ENCODE peak calls at places on chromosomes 3 and 15, in eight cellular contexts. M, Q, E, F, K, P, Z and I are unnamed samples.

GRCh38 chr3:187946031-187946691 is 200.9 kb upstream of the BCL6 start:
- DNase-seq in E (peak), Z (no peak), P (no peak), K (no peak), M (peak), F (no peak), Q (peak), I (no peak)

GRCh38 chr15:90883971-90884718 is at the start of gene FES:
- DNase-seq in K (peak), E (no peak), P (peak), Q (no peak), F (peak), M (no peak), Z (peak), I (peak)

GRCh38 chr3:141094851-141095545 is 43.9 kb downstream of the SPSB4 start:
- DNase-seq in Z (peak), K (peak), E (no peak), Q (peak), M (no peak), P (no peak), F (peak), I (peak)

GRCh38 chr3:99322551-99322950 is 315.8 kb upstream of the COL8A1 start:
- DNase-seq in K (no peak), F (no peak), P (no peak), M (no peak), E (no peak), Z (no peak), Q (no peak), I (no peak)

GRCh38 chr3:172305974-172306373 is 142.3 kb downstream of the GHSR start:
- DNase-seq in E (no peak), K (no peak), M (no peak), Q (no peak), P (no peak), Z (no peak), F (no peak), I (no peak)

GRCh38 chr15:34161329-34161953 is 48.5 kb downstream of the KATNBL1 start:
- DNase-seq in K (no peak), E (peak), M (no peak), P (peak), F (no peak), Z (no peak), Q (peak), I (no peak)

GRCh38 chr3:124887177-124887995 is at the start of gene ITGB5:
- DNase-seq in K (peak), Q (peak), F (peak), M (peak), Z (peak), P (no peak), E (peak), I (peak)

GRCh38 chr3:102883515-102883914 is 448.7 kb downstream of the ZPLD1 start:
- DNase-seq in F (no peak), M (no peak), Q (no peak), Z (no peak), E (no peak), K (no peak), P (no peak), I (no peak)

GRCh38 chr3:127546970-127547733 is 43.4 kb downstream of the TPRA1 start:
- DNase-seq in E (no peak), Q (no peak), K (peak), P (no peak), F (peak), Z (peak), M (no peak), I (peak)

GRCh38 chr15:73650387-73651126 is 17.4 kb upstream of the NPTN start:
- DNase-seq in P (peak), K (no peak), M (no peak), Q (peak), Z (no peak), F (no peak), E (peak), I (no peak)

GRCh38 chr15:59157840-59158700 is 48.6 kb upstream of the LDHAL6B start:
- DNase-seq in M (no peak), Z (no peak), F (no peak), E (no peak), K (no peak), P (no peak), Q (no peak), I (no peak)

GRCh38 chr15:85582719-85583089 is 202.3 kb downstream of the AKAP13 start:
- DNase-seq in E (no peak), M (no peak), P (no peak), Q (peak), F (no peak), K (peak), Z (peak), I (no peak)

GRCh38 chr3:98513136-98513535 is 9.6 kb downstream of the CLDND1 start:
- DNase-seq in E (peak), P (peak), Z (no peak), Q (peak), F (no peak), K (peak), M (no peak), I (no peak)

DNA sequence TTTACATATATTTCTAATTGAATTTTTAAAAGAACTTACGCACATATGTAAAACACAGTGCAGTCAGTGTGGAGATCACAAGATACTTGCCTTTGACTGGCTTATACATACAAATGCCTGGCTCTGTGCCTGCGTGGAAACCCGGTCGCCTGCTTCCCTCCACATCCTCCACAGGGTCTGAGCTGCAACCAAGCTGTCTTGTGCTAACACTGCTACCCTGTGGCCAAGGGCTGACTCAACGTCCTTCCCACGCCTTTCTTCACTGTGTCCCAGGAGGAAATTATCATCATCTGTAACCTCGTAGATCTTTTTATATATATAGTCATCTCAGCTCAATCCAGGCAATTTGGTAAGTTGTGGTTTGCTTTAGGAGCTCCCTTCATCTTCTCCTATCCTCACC is 116.9 kb downstream of the WNT7A start:
- DNase-seq in K (no peak), Q (no peak), P (no peak), E (no peak), M (no peak), F (no peak), Z (no peak), I (no peak)
- TF ChIP-seq CTCF in K (no peak), Q (no peak), P (no peak), E (no peak), M (no peak), F (peak), Z (no peak), I (no peak)

GRCh38 chr3:28745904-28746617 is 397.4 kb upstream of the AZI2 start:
- DNase-seq in P (no peak), Q (peak), F (no peak), M (no peak), Z (peak), E (no peak), K (no peak), I (no peak)
- TF ChIP-seq CTCF in P (no peak), Q (no peak), F (no peak), M (no peak), Z (no peak), E (no peak), K (no peak), I (no peak)

GRCh38 chr3:159763466-159764210 is 225.0 kb upstream of the IL12A start:
- DNase-seq in K (peak), Q (peak), F (peak), P (no peak), E (peak), M (no peak), Z (peak), I (peak)
- TF ChIP-seq CTCF in K (peak), Q (no peak), F (peak), P (no peak), E (no peak), M (peak), Z (peak), I (peak)

GRCh38 chr3:107847791-107848190 is 243.0 kb downstream of the CD47 start:
- DNase-seq in F (no peak), E (no peak), P (no peak), K (no peak), Q (no peak), Z (no peak), M (no peak), I (no peak)

GRCh38 chr3:107845355-107846281 is 245.2 kb downstream of the CD47 start:
- DNase-seq in K (no peak), M (no peak), Q (peak), Z (no peak), P (no peak), F (no peak), E (peak), I (no peak)

GRCh38 chr3:107848516-107848915 is 242.3 kb downstream of the CD47 start:
- DNase-seq in K (no peak), E (no peak), P (no peak), Q (no peak), M (no peak), F (no peak), Z (no peak), I (no peak)

GRCh38 chr3:107842940-107843339 is 247.9 kb downstream of the CD47 start:
- DNase-seq in M (no peak), K (no peak), F (no peak), E (no peak), P (no peak), Z (no peak), Q (no peak), I (no peak)

GRCh38 chr3:107846282-107846852 is 244.5 kb downstream of the CD47 start:
- DNase-seq in Q (peak), P (peak), F (peak), K (peak), E (peak), M (peak), Z (peak), I (no peak)
- TF ChIP-seq CTCF in Q (peak), P (peak), F (peak), K (peak), E (peak), M (peak), Z (peak), I (peak)

GRCh38 chr15:68795298-68795848 is 25.3 kb downstream of the ANP32A start:
- DNase-seq in M (no peak), E (peak), Z (peak), F (peak), Q (peak), K (peak), P (peak), I (no peak)
- TF ChIP-seq CTCF in M (no peak), E (no peak), Z (no peak), F (no peak), Q (no peak), K (no peak), P (no peak), I (no peak)

DNA sequence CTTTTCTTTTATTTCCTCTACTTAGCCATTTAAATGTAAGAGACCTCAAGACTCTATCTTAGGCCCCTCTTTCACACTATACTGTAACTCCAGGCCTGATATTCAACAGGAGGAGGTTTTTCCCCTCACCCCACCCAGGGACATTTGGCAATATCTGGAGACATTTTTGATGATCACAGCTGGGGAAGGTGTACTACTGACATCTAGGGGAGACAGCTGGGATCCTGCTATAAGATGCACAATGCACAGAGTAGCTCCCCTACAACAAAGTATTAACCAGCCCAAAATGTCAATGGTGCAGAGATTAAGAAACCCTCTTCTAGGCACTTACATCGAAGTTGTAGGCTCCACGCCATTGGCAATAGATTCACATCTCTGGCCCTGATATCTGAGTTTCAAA is 517.5 kb upstream of the UBE2E2 start:
- DNase-seq in E (peak), F (peak), Q (peak), Z (no peak), P (no peak), M (peak), K (no peak), I (no peak)
- TF ChIP-seq CTCF in E (peak), F (peak), Q (peak), Z (no peak), P (no peak), M (peak), K (no peak), I (peak)

GRCh38 chr3:155548194-155548593 is 196.7 kb downstream of the PLCH1 start:
- DNase-seq in Q (peak), F (no peak), M (no peak), P (no peak), Z (no peak), E (peak), K (no peak), I (no peak)
- TF ChIP-seq CTCF in Q (peak), F (no peak), M (no peak), P (no peak), Z (no peak), E (peak), K (no peak), I (no peak)

GRCh38 chr3:107421170-107421792 is 44.0 kb downstream of the CCDC54 start:
- DNase-seq in F (peak), Q (peak), P (no peak), Z (no peak), E (peak), K (no peak), M (peak), I (no peak)
- TF ChIP-seq CTCF in F (peak), Q (peak), P (peak), Z (peak), E (peak), K (peak), M (peak), I (peak)

GRCh38 chr3:123053107-123053506 is 13.7 kb upstream of the PDIA5 start:
- DNase-seq in Q (peak), M (no peak), Z (peak), P (no peak), K (no peak), E (peak), F (no peak), I (no peak)
- TF ChIP-seq CTCF in Q (no peak), M (no peak), Z (no peak), P (no peak), K (no peak), E (no peak), F (no peak), I (no peak)

DNA sequence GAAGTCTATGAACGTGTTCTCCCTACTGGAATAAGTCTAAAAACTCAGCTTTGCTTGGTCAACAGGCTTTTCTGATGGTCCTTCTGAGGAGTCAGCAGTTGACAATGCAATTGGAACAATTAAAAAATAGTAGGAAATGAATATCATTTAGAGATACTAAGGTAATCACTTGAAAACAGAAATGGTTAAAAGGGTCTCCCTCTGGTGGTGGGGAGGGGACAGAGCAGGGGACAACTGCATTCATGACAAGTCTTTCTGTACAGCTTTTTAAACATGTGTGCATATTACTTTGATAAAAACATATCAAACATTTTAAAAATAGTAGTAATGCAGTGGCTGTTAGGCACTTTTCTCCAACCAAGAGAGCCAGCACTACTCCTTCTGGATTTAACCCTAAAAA is 119.9 kb upstream of the FHIT start:
- DNase-seq in F (peak), M (peak), K (no peak), P (no peak), E (peak), Q (peak), Z (no peak), I (no peak)
- TF ChIP-seq CTCF in F (peak), M (peak), K (peak), P (peak), E (peak), Q (peak), Z (no peak), I (peak)